ENCODE peak calls at places on chromosomes 13 and 19, in ten cellular contexts. I, X, B, C, P, A, K, Y, U and Z are unnamed samples.

GRCh38 chr19:16141043-16141442 is 2.4 kb upstream of the HSH2D start:
- DNase-seq in I (no peak), X (no peak), B (no peak), C (no peak), P (peak; percentile 92), A (no peak), K (no peak), Y (no peak), U (no peak), Z (no peak)

GRCh38 chr13:73190477-73190876 is 131.7 kb downstream of the KLF5 start:
- DNase-seq in I (no peak), X (no peak), B (no peak), C (no peak), P (no peak), A (no peak), K (no peak), Y (no peak), U (no peak), Z (no peak)

GRCh38 chr19:56170261-56170660 is 5.5 kb upstream of the GALP start:
- DNase-seq in I (no peak), X (no peak), B (peak; percentile 8), C (no peak), P (no peak), A (no peak), K (no peak), Y (no peak), U (peak; percentile 5), Z (no peak)

GRCh38 chr13:100290165-100290801 is 201.4 kb downstream of the PCCA start:
- DNase-seq in I (no peak), X (no peak), B (no peak), C (no peak), P (no peak), A (no peak), K (no peak), Y (no peak), U (no peak), Z (no peak)

GRCh38 chr13:45194081-45194939 is 6.5 kb downstream of the KCTD4 start:
- DNase-seq in I (no peak), X (no peak), B (no peak), C (no peak), P (no peak), A (no peak), K (no peak), Y (no peak), U (no peak), Z (peak; percentile 61)

GRCh38 chr19:16175954-16176353 is 2.6 kb upstream of the CIB3 start:
- DNase-seq in I (no peak), X (no peak), B (no peak), C (no peak), P (no peak), A (no peak), K (no peak), Y (no peak), U (no peak), Z (no peak)

GRCh38 chr13:60572855-60573254 is 175.8 kb downstream of the TDRD3 start:
- DNase-seq in I (no peak), X (no peak), B (no peak), C (no peak), P (no peak), A (no peak), K (no peak), Y (no peak), U (no peak), Z (no peak)

GRCh38 chr13:113849981-113850721 is 13.7 kb downstream of the GAS6 start:
- DNase-seq in I (no peak), X (no peak), B (no peak), C (no peak), P (no peak), A (no peak), K (peak; percentile 16), Y (no peak), U (no peak), Z (no peak)

GRCh38 chr13:43786766-43787517 is at the start of gene ENOX1:
- DNase-seq in I (peak; percentile 54), X (peak; percentile 60), B (no peak), C (peak; percentile 68), P (peak; percentile 77), A (no peak), K (peak; percentile 79), Y (peak; percentile 74), U (no peak), Z (peak; percentile 81)

GRCh38 chr13:99468971-99469545 is 32.2 kb upstream of the TM9SF2 start:
- DNase-seq in I (no peak), X (no peak), B (no peak), C (no peak), P (no peak), A (no peak), K (no peak), Y (no peak), U (no peak), Z (no peak)

GRCh38 chr13:34358811-34359513 is 541.0 kb downstream of the RFC3 start:
- DNase-seq in I (no peak), X (no peak), B (peak; percentile 79), C (peak; percentile 71), P (no peak), A (no peak), K (no peak), Y (peak; percentile 53), U (peak; percentile 72), Z (no peak)

GRCh38 chr13:74306496-74306895 is 172.3 kb upstream of the KLF12 start:
- DNase-seq in I (no peak), X (no peak), B (no peak), C (no peak), P (no peak), A (no peak), K (no peak), Y (no peak), U (no peak), Z (no peak)

GRCh38 chr13:44591316-44591715 is 15.2 kb upstream of the TSC22D1 start:
- DNase-seq in I (no peak), X (no peak), B (no peak), C (no peak), P (no peak), A (no peak), K (no peak), Y (no peak), U (no peak), Z (no peak)

GRCh38 chr19:56217039-56217949 is 15.2 kb downstream of the ZSCAN5C start:
- DNase-seq in I (no peak), X (no peak), B (peak; percentile 5), C (peak; percentile 35), P (no peak), A (no peak), K (peak; percentile 62), Y (peak; percentile 26), U (peak; percentile 1), Z (peak; percentile 44)

GRCh38 chr19:13234518-13234917 is 84.3 kb downstream of the IER2 start:
- DNase-seq in I (peak; percentile 71), X (peak; percentile 24), B (no peak), C (peak; percentile 58), P (peak; percentile 89), A (peak; percentile 54), K (peak; percentile 66), Y (peak; percentile 60), U (no peak), Z (peak; percentile 47)

GRCh38 chr19:58395220-58395978 is at the start of gene RNF225:
- DNase-seq in I (peak; percentile 54), X (no peak), B (no peak), C (no peak), P (no peak), A (no peak), K (no peak), Y (no peak), U (no peak), Z (no peak)

GRCh38 chr13:110541526-110541920 is 20.0 kb downstream of the RAB20 start:
- DNase-seq in I (no peak), X (no peak), B (no peak), C (no peak), P (no peak), A (no peak), K (no peak), Y (no peak), U (no peak), Z (no peak)

GRCh38 chr13:67048793-67049150 is 181.4 kb downstream of the PCDH9 start:
- DNase-seq in I (no peak), X (no peak), B (peak; percentile 73), C (no peak), P (no peak), A (no peak), K (no peak), Y (peak; percentile 9), U (peak; percentile 11), Z (no peak)

GRCh38 chr13:99004931-99005330 is 27.1 kb upstream of the DOCK9 start:
- DNase-seq in I (no peak), X (no peak), B (no peak), C (no peak), P (no peak), A (no peak), K (no peak), Y (no peak), U (no peak), Z (no peak)

GRCh38 chr13:39835253-39835652 is 179.8 kb downstream of the COG6 start:
- DNase-seq in I (no peak), X (no peak), B (no peak), C (no peak), P (no peak), A (no peak), K (no peak), Y (no peak), U (no peak), Z (no peak)

GRCh38 chr13:45361596-45362206 is 20.7 kb upstream of the TPT1 start:
- DNase-seq in I (no peak), X (no peak), B (no peak), C (peak; percentile 52), P (no peak), A (no peak), K (no peak), Y (no peak), U (no peak), Z (no peak)

GRCh38 chr13:113557013-113557412 is 27.5 kb upstream of the TFDP1 start:
- DNase-seq in I (no peak), X (no peak), B (no peak), C (no peak), P (peak; percentile 38), A (no peak), K (no peak), Y (no peak), U (no peak), Z (no peak)

GRCh38 chr19:8146877-8147575 is 2.4 kb downstream of the FBN3 start:
- DNase-seq in I (no peak), X (no peak), B (no peak), C (no peak), P (no peak), A (no peak), K (no peak), Y (no peak), U (no peak), Z (no peak)

GRCh38 chr13:50594276-50594970 is 249.1 kb downstream of the DLEU7 start:
- DNase-seq in I (peak; percentile 43), X (no peak), B (no peak), C (no peak), P (peak; percentile 92), A (no peak), K (peak; percentile 63), Y (no peak), U (no peak), Z (no peak)

GRCh38 chr13:99828114-99828513 is 143.5 kb downstream of the ZIC5 start:
- DNase-seq in I (no peak), X (no peak), B (no peak), C (no peak), P (no peak), A (no peak), K (no peak), Y (no peak), U (no peak), Z (no peak)